ENCODE peak calls at places on chromosomes 6 and 20, in six cellular contexts. One of them, this sample, is unnamed.

GRCh38 chr20:17995967-17996819 is 27.4 kb downstream of the MGME1 start:
- DNase-seq in DMS 273 treated with DMSO at 0.1 percent for 48 hours: peak
- DNase-seq in mesothelial cell of epicardium: no peak
- DNase-seq in activated effector memory CD4-positive, alpha-beta T cell treated with Interleukin-2 at 50 U/mL for 16 hours: peak
- DNase-seq in frontal cortex: no peak
- DNase-seq in amniotic stem cell: peak
- DNase-seq in this sample: no peak

GRCh38 chr20:17868700-17869231 is 99.8 kb downstream of the SNX5 start:
- DNase-seq in DMS 273 treated with DMSO at 0.1 percent for 48 hours: no peak
- DNase-seq in mesothelial cell of epicardium: no peak
- DNase-seq in activated effector memory CD4-positive, alpha-beta T cell treated with Interleukin-2 at 50 U/mL for 16 hours: no peak
- DNase-seq in frontal cortex: no peak
- DNase-seq in amniotic stem cell: no peak
- DNase-seq in this sample: no peak

GRCh38 chr6:34583861-34584604 is 27.9 kb upstream of the SPDEF start:
- DNase-seq in DMS 273 treated with DMSO at 0.1 percent for 48 hours: no peak
- DNase-seq in mesothelial cell of epicardium: no peak
- DNase-seq in activated effector memory CD4-positive, alpha-beta T cell treated with Interleukin-2 at 50 U/mL for 16 hours: no peak
- DNase-seq in frontal cortex: no peak
- DNase-seq in amniotic stem cell: no peak
- DNase-seq in this sample: no peak

GRCh38 chr20:56143759-56144158 is 104.8 kb upstream of the MC3R start:
- DNase-seq in DMS 273 treated with DMSO at 0.1 percent for 48 hours: no peak
- DNase-seq in mesothelial cell of epicardium: no peak
- DNase-seq in activated effector memory CD4-positive, alpha-beta T cell treated with Interleukin-2 at 50 U/mL for 16 hours: no peak
- DNase-seq in frontal cortex: no peak
- DNase-seq in amniotic stem cell: no peak
- DNase-seq in this sample: no peak

GRCh38 chr20:62642666-62643520 is 590 bp downstream of the SLCO4A1 start:
- DNase-seq in DMS 273 treated with DMSO at 0.1 percent for 48 hours: no peak
- DNase-seq in mesothelial cell of epicardium: peak
- DNase-seq in activated effector memory CD4-positive, alpha-beta T cell treated with Interleukin-2 at 50 U/mL for 16 hours: peak
- DNase-seq in frontal cortex: no peak
- DNase-seq in amniotic stem cell: no peak
- DNase-seq in this sample: no peak

GRCh38 chr6:132153221-132153896 is 202.2 kb upstream of the CCN2 start:
- DNase-seq in DMS 273 treated with DMSO at 0.1 percent for 48 hours: no peak
- DNase-seq in mesothelial cell of epicardium: no peak
- DNase-seq in activated effector memory CD4-positive, alpha-beta T cell treated with Interleukin-2 at 50 U/mL for 16 hours: no peak
- DNase-seq in frontal cortex: no peak
- DNase-seq in amniotic stem cell: peak
- DNase-seq in this sample: peak

GRCh38 chr20:10449270-10449669 is 14.2 kb downstream of the SLX4IP start:
- DNase-seq in DMS 273 treated with DMSO at 0.1 percent for 48 hours: peak
- DNase-seq in mesothelial cell of epicardium: no peak
- DNase-seq in activated effector memory CD4-positive, alpha-beta T cell treated with Interleukin-2 at 50 U/mL for 16 hours: no peak
- DNase-seq in frontal cortex: no peak
- DNase-seq in amniotic stem cell: no peak
- DNase-seq in this sample: no peak

GRCh38 chr20:61875221-61875885 is 190.3 kb downstream of the TAF4 start:
- DNase-seq in DMS 273 treated with DMSO at 0.1 percent for 48 hours: no peak
- DNase-seq in mesothelial cell of epicardium: no peak
- DNase-seq in activated effector memory CD4-positive, alpha-beta T cell treated with Interleukin-2 at 50 U/mL for 16 hours: no peak
- DNase-seq in frontal cortex: no peak
- DNase-seq in amniotic stem cell: no peak
- DNase-seq in this sample: no peak

GRCh38 chr20:53984354-53984753 is 86.0 kb downstream of the BCAS1 start:
- DNase-seq in DMS 273 treated with DMSO at 0.1 percent for 48 hours: no peak
- DNase-seq in mesothelial cell of epicardium: no peak
- DNase-seq in activated effector memory CD4-positive, alpha-beta T cell treated with Interleukin-2 at 50 U/mL for 16 hours: no peak
- DNase-seq in frontal cortex: no peak
- DNase-seq in amniotic stem cell: no peak
- DNase-seq in this sample: no peak

GRCh38 chr6:116008470-116009229 is 52.0 kb downstream of the FRK start:
- DNase-seq in DMS 273 treated with DMSO at 0.1 percent for 48 hours: no peak
- DNase-seq in mesothelial cell of epicardium: no peak
- DNase-seq in activated effector memory CD4-positive, alpha-beta T cell treated with Interleukin-2 at 50 U/mL for 16 hours: no peak
- DNase-seq in frontal cortex: no peak
- DNase-seq in amniotic stem cell: peak
- DNase-seq in this sample: peak

GRCh38 chr6:8029243-8029870 is 34.8 kb downstream of the BLOC1S5 start:
- DNase-seq in DMS 273 treated with DMSO at 0.1 percent for 48 hours: no peak
- DNase-seq in mesothelial cell of epicardium: no peak
- DNase-seq in activated effector memory CD4-positive, alpha-beta T cell treated with Interleukin-2 at 50 U/mL for 16 hours: no peak
- DNase-seq in frontal cortex: no peak
- DNase-seq in amniotic stem cell: no peak
- DNase-seq in this sample: no peak

GRCh38 chr6:155252581-155252980 is 11.2 kb upstream of the CLDN20 start:
- DNase-seq in DMS 273 treated with DMSO at 0.1 percent for 48 hours: no peak
- DNase-seq in mesothelial cell of epicardium: no peak
- DNase-seq in activated effector memory CD4-positive, alpha-beta T cell treated with Interleukin-2 at 50 U/mL for 16 hours: no peak
- DNase-seq in frontal cortex: no peak
- DNase-seq in amniotic stem cell: no peak
- DNase-seq in this sample: no peak

GRCh38 chr6:14924126-14925024 is 321.5 kb upstream of the JARID2 start:
- DNase-seq in DMS 273 treated with DMSO at 0.1 percent for 48 hours: peak
- DNase-seq in mesothelial cell of epicardium: no peak
- DNase-seq in activated effector memory CD4-positive, alpha-beta T cell treated with Interleukin-2 at 50 U/mL for 16 hours: no peak
- DNase-seq in frontal cortex: no peak
- DNase-seq in amniotic stem cell: no peak
- DNase-seq in this sample: no peak

GRCh38 chr6:115091461-115091860 is 748.6 kb upstream of the HS3ST5 start:
- DNase-seq in DMS 273 treated with DMSO at 0.1 percent for 48 hours: no peak
- DNase-seq in mesothelial cell of epicardium: no peak
- DNase-seq in activated effector memory CD4-positive, alpha-beta T cell treated with Interleukin-2 at 50 U/mL for 16 hours: no peak
- DNase-seq in frontal cortex: no peak
- DNase-seq in amniotic stem cell: peak
- DNase-seq in this sample: no peak

GRCh38 chr6:110688661-110689268 is 126.5 kb downstream of the CDK19 start:
- DNase-seq in DMS 273 treated with DMSO at 0.1 percent for 48 hours: no peak
- DNase-seq in mesothelial cell of epicardium: no peak
- DNase-seq in activated effector memory CD4-positive, alpha-beta T cell treated with Interleukin-2 at 50 U/mL for 16 hours: no peak
- DNase-seq in frontal cortex: no peak
- DNase-seq in amniotic stem cell: no peak
- DNase-seq in this sample: no peak

GRCh38 chr6:169073311-169073710 is 180.3 kb downstream of the THBS2 start:
- DNase-seq in DMS 273 treated with DMSO at 0.1 percent for 48 hours: no peak
- DNase-seq in mesothelial cell of epicardium: no peak
- DNase-seq in activated effector memory CD4-positive, alpha-beta T cell treated with Interleukin-2 at 50 U/mL for 16 hours: no peak
- DNase-seq in frontal cortex: no peak
- DNase-seq in amniotic stem cell: peak
- DNase-seq in this sample: peak

GRCh38 chr20:8808180-8808535 is 260.7 kb upstream of the PLCB4 start:
- DNase-seq in DMS 273 treated with DMSO at 0.1 percent for 48 hours: peak
- DNase-seq in mesothelial cell of epicardium: no peak
- DNase-seq in activated effector memory CD4-positive, alpha-beta T cell treated with Interleukin-2 at 50 U/mL for 16 hours: no peak
- DNase-seq in frontal cortex: no peak
- DNase-seq in amniotic stem cell: no peak
- DNase-seq in this sample: no peak

GRCh38 chr6:12071064-12071615 is 59.0 kb downstream of the HIVEP1 start:
- DNase-seq in DMS 273 treated with DMSO at 0.1 percent for 48 hours: no peak
- DNase-seq in mesothelial cell of epicardium: no peak
- DNase-seq in activated effector memory CD4-positive, alpha-beta T cell treated with Interleukin-2 at 50 U/mL for 16 hours: no peak
- DNase-seq in frontal cortex: no peak
- DNase-seq in amniotic stem cell: no peak
- DNase-seq in this sample: no peak

GRCh38 chr6:79538481-79538971 is 1.3 kb upstream of the LCA5 start:
- DNase-seq in DMS 273 treated with DMSO at 0.1 percent for 48 hours: no peak
- DNase-seq in mesothelial cell of epicardium: no peak
- DNase-seq in activated effector memory CD4-positive, alpha-beta T cell treated with Interleukin-2 at 50 U/mL for 16 hours: no peak
- DNase-seq in frontal cortex: no peak
- DNase-seq in amniotic stem cell: no peak
- DNase-seq in this sample: no peak

GRCh38 chr20:51591871-51592270 is 49.4 kb upstream of the NFATC2 start:
- DNase-seq in DMS 273 treated with DMSO at 0.1 percent for 48 hours: no peak
- DNase-seq in mesothelial cell of epicardium: no peak
- DNase-seq in activated effector memory CD4-positive, alpha-beta T cell treated with Interleukin-2 at 50 U/mL for 16 hours: no peak
- DNase-seq in frontal cortex: no peak
- DNase-seq in amniotic stem cell: no peak
- DNase-seq in this sample: no peak

GRCh38 chr20:23078994-23079364 is 7.1 kb downstream of the CD93 start:
- DNase-seq in DMS 273 treated with DMSO at 0.1 percent for 48 hours: no peak
- DNase-seq in mesothelial cell of epicardium: no peak
- DNase-seq in activated effector memory CD4-positive, alpha-beta T cell treated with Interleukin-2 at 50 U/mL for 16 hours: no peak
- DNase-seq in frontal cortex: no peak
- DNase-seq in amniotic stem cell: no peak
- DNase-seq in this sample: no peak

GRCh38 chr6:20440291-20440690 is 38.6 kb downstream of the E2F3 start:
- DNase-seq in DMS 273 treated with DMSO at 0.1 percent for 48 hours: no peak
- DNase-seq in mesothelial cell of epicardium: no peak
- DNase-seq in activated effector memory CD4-positive, alpha-beta T cell treated with Interleukin-2 at 50 U/mL for 16 hours: no peak
- DNase-seq in frontal cortex: no peak
- DNase-seq in amniotic stem cell: no peak
- DNase-seq in this sample: no peak

GRCh38 chr20:324177-325042 is 942 bp upstream of the SOX12 start:
- DNase-seq in DMS 273 treated with DMSO at 0.1 percent for 48 hours: peak
- DNase-seq in mesothelial cell of epicardium: peak
- DNase-seq in activated effector memory CD4-positive, alpha-beta T cell treated with Interleukin-2 at 50 U/mL for 16 hours: peak
- DNase-seq in frontal cortex: peak
- DNase-seq in amniotic stem cell: peak
- DNase-seq in this sample: no peak

GRCh38 chr6:134230940-134231339 is 87.0 kb downstream of the SGK1 start:
- DNase-seq in DMS 273 treated with DMSO at 0.1 percent for 48 hours: no peak
- DNase-seq in mesothelial cell of epicardium: no peak
- DNase-seq in activated effector memory CD4-positive, alpha-beta T cell treated with Interleukin-2 at 50 U/mL for 16 hours: no peak
- DNase-seq in frontal cortex: no peak
- DNase-seq in amniotic stem cell: no peak
- DNase-seq in this sample: no peak

This sample was measured in AG04449.